ENCODE peak calls at places on chromosomes 16 and 17, in ten cellular contexts. B is amniotic stem cell, N is fibroblast of the conjunctiva, J is SW480, Q is RPMI8226, R is skeletal muscle cell, X is NCI-H774, U is RWPE2, D is NCI-H2081, V is NCI-H187. W is an unnamed sample.

GRCh38 chr16:66849543-66849942 is 5.3 kb downstream of the CA7 start:
- DNase-seq in B (no peak), N (no peak), J (no peak), Q (no peak), R (no peak), X (no peak), U (peak), D (no peak), V (no peak), W (no peak)

GRCh38 chr17:48025040-48025903 is 12.3 kb downstream of the COPZ2 start:
- DNase-seq in B (peak), N (peak), J (peak), Q (peak), R (peak), X (peak), U (peak), D (peak), V (peak), W (peak)

GRCh38 chr16:53433509-53433908 is 762 bp upstream of the RBL2 start:
- DNase-seq in B (no peak), N (no peak), J (no peak), Q (no peak), R (no peak), X (no peak), U (no peak), D (no peak), V (no peak), W (no peak)

GRCh38 chr16:88533381-88533831 is 36.8 kb upstream of the ZC3H18 start:
- DNase-seq in B (no peak), N (no peak), J (no peak), Q (no peak), R (peak), X (no peak), U (no peak), D (no peak), V (no peak), W (no peak)

GRCh38 chr16:4313563-4314531 is 2.0 kb upstream of the GLIS2 start:
- DNase-seq in B (no peak), N (no peak), J (peak), Q (peak), R (no peak), X (peak), U (no peak), D (no peak), V (no peak), W (no peak)

GRCh38 chr16:24534634-24535033 is 4.7 kb upstream of the RBBP6 start:
- DNase-seq in B (no peak), N (no peak), J (no peak), Q (no peak), R (no peak), X (no peak), U (no peak), D (no peak), V (no peak), W (no peak)

GRCh38 chr16:87435399-87436224 is 43.5 kb downstream of the MAP1LC3B start:
- DNase-seq in B (no peak), N (no peak), J (no peak), Q (no peak), R (peak), X (no peak), U (no peak), D (no peak), V (no peak), W (no peak)

GRCh38 chr16:57061084-57061905 is 31.1 kb upstream of the CPNE2 start:
- DNase-seq in B (peak), N (peak), J (no peak), Q (peak), R (no peak), X (no peak), U (peak), D (no peak), V (no peak), W (peak)

GRCh38 chr16:14420721-14421488 is 209.2 kb downstream of the PARN start:
- DNase-seq in B (no peak), N (no peak), J (no peak), Q (no peak), R (no peak), X (no peak), U (no peak), D (no peak), V (no peak), W (no peak)

GRCh38 chr16:55944377-55944802 is 69.2 kb upstream of the CES5A start:
- DNase-seq in B (no peak), N (peak), J (peak), Q (peak), R (peak), X (peak), U (no peak), D (peak), V (peak), W (no peak)

GRCh38 chr17:79659376-79659775 is 48.5 kb upstream of the RBFOX3 start:
- DNase-seq in B (no peak), N (no peak), J (no peak), Q (no peak), R (no peak), X (no peak), U (no peak), D (no peak), V (peak), W (no peak)

GRCh38 chr16:17544785-17545184 is 74.0 kb upstream of the XYLT1 start:
- DNase-seq in B (no peak), N (no peak), J (no peak), Q (peak), R (no peak), X (no peak), U (no peak), D (no peak), V (no peak), W (no peak)

GRCh38 chr17:5000237-5000639 is 2.5 kb downstream of the KIF1C start:
- DNase-seq in B (no peak), N (no peak), J (no peak), Q (no peak), R (no peak), X (no peak), U (no peak), D (no peak), V (no peak), W (no peak)

GRCh38 chr17:44769230-44769629 is 10.4 kb downstream of the ADAM11 start:
- DNase-seq in B (no peak), N (no peak), J (no peak), Q (no peak), R (no peak), X (no peak), U (no peak), D (no peak), V (no peak), W (no peak)

GRCh38 chr16:27390157-27390556 is 11.8 kb upstream of the IL21R start:
- DNase-seq in B (no peak), N (no peak), J (no peak), Q (no peak), R (no peak), X (no peak), U (no peak), D (no peak), V (no peak), W (no peak)

GRCh38 chr17:8420041-8420934 is 15.4 kb upstream of the NDEL1 start:
- DNase-seq in B (no peak), N (no peak), J (peak), Q (no peak), R (no peak), X (no peak), U (no peak), D (no peak), V (no peak), W (no peak)

GRCh38 chr17:66717680-66718079 is 117.2 kb upstream of the CACNG5 start:
- DNase-seq in B (no peak), N (no peak), J (peak), Q (no peak), R (peak), X (no peak), U (peak), D (no peak), V (no peak), W (no peak)

GRCh38 chr16:10999313-10999712 is 54.9 kb downstream of the CLEC16A start:
- DNase-seq in B (no peak), N (no peak), J (no peak), Q (no peak), R (no peak), X (no peak), U (no peak), D (no peak), V (no peak), W (no peak)

GRCh38 chr17:8176197-8176940 is at the start of gene TMEM107:
- DNase-seq in B (peak), N (peak), J (peak), Q (peak), R (no peak), X (peak), U (peak), D (peak), V (peak), W (no peak)

GRCh38 chr16:51549836-51550235 is 398.8 kb upstream of the SALL1 start:
- DNase-seq in B (no peak), N (no peak), J (no peak), Q (no peak), R (no peak), X (no peak), U (no peak), D (no peak), V (no peak), W (no peak)

GRCh38 chr17:2421315-2422147 is 20.7 kb upstream of the MNT start:
- DNase-seq in B (no peak), N (no peak), J (no peak), Q (no peak), R (no peak), X (no peak), U (no peak), D (peak), V (peak), W (no peak)

GRCh38 chr17:66714046-66715023 is 120.6 kb upstream of the CACNG5 start:
- DNase-seq in B (no peak), N (no peak), J (no peak), Q (peak), R (no peak), X (no peak), U (no peak), D (peak), V (no peak), W (no peak)

GRCh38 chr16:1433263-1433560 is 2.3 kb downstream of the PERCC1 start:
- DNase-seq in B (no peak), N (no peak), J (no peak), Q (no peak), R (no peak), X (no peak), U (no peak), D (no peak), V (no peak), W (no peak)

GRCh38 chr17:28472871-28473497 is 460 bp upstream of the SLC13A2 start:
- DNase-seq in B (no peak), N (no peak), J (no peak), Q (no peak), R (no peak), X (no peak), U (no peak), D (no peak), V (no peak), W (no peak)

GRCh38 chr17:61455754-61456681 is 3.8 kb downstream of the TBX4 start:
- DNase-seq in B (no peak), N (no peak), J (no peak), Q (no peak), R (no peak), X (no peak), U (no peak), D (no peak), V (no peak), W (no peak)

GRCh38 chr17:39663340-39663687 is 1.8 kb upstream of the TCAP start:
- DNase-seq in B (no peak), N (no peak), J (no peak), Q (no peak), R (no peak), X (no peak), U (no peak), D (no peak), V (no peak), W (no peak)

GRCh38 chr17:17811381-17812210 is 25.2 kb downstream of the SREBF1 start:
- DNase-seq in B (no peak), N (no peak), J (no peak), Q (no peak), R (no peak), X (no peak), U (no peak), D (no peak), V (no peak), W (no peak)

GRCh38 chr17:33942414-33942813 is 312.7 kb upstream of the CCL2 start:
- DNase-seq in B (no peak), N (no peak), J (no peak), Q (no peak), R (no peak), X (no peak), U (no peak), D (no peak), V (no peak), W (no peak)

GRCh38 chr16:2473999-2474876 is 689 bp upstream of the TBC1D24 start:
- DNase-seq in B (no peak), N (no peak), J (no peak), Q (peak), R (no peak), X (no peak), U (no peak), D (peak), V (no peak), W (no peak)

GRCh38 chr17:11140028-11140427 is 101.0 kb upstream of the SHISA6 start:
- DNase-seq in B (no peak), N (no peak), J (no peak), Q (no peak), R (no peak), X (no peak), U (no peak), D (no peak), V (no peak), W (no peak)

GRCh38 chr17:72922223-72922622 is 170.3 kb downstream of the SLC39A11 start:
- DNase-seq in B (no peak), N (no peak), J (no peak), Q (no peak), R (no peak), X (no peak), U (no peak), D (no peak), V (peak), W (no peak)

GRCh38 chr17:27319536-27320221 is 25.8 kb downstream of the WSB1 start:
- DNase-seq in B (no peak), N (peak), J (no peak), Q (peak), R (peak), X (peak), U (no peak), D (no peak), V (no peak), W (peak)

W was measured in retinal pigment epithelial cell.